ENCODE peak calls at places on chromosomes 3 and 15, in eight cellular contexts. D, I, A, S, Q, P, L and X are unnamed samples. For H3K27me3 and H3K4me1, the result is how much of the 10 kb centered on the place peaks cover.

GRCh38 chr3:161796312-161796711 is 299.7 kb downstream of the OTOL1 start:
- DNase-seq in D (no peak), I (no peak), A (no peak), S (peak), Q (no peak), P (no peak), L (no peak), X (no peak)

GRCh38 chr3:36514171-36514570 is 133.9 kb downstream of the STAC start:
- DNase-seq in D (no peak), I (no peak), A (no peak), S (peak), Q (no peak), P (no peak), L (no peak), X (no peak)

GRCh38 chr15:63729115-63729884 is 104.4 kb downstream of the HERC1 start:
- DNase-seq in D (no peak), I (no peak), A (no peak), S (no peak), Q (no peak), P (no peak), L (no peak), X (no peak)

GRCh38 chr3:129398803-129399144 is 29.7 kb downstream of the EFCAB12 start:
- DNase-seq in D (peak), I (peak), A (no peak), S (peak), Q (no peak), P (no peak), L (no peak), X (no peak)

GRCh38 chr15:89399390-89400120 is 64.9 kb upstream of the POLG start:
- DNase-seq in D (no peak), I (peak), A (no peak), S (no peak), Q (no peak), P (no peak), L (no peak), X (no peak)

GRCh38 chr3:9769012-9769411 is 735 bp downstream of the CAMK1 start:
- DNase-seq in D (no peak), I (no peak), A (no peak), S (no peak), Q (no peak), P (no peak), L (no peak), X (no peak)

GRCh38 chr3:128081846-128082245 is 29.6 kb downstream of the SEC61A1 start:
- DNase-seq in D (no peak), I (no peak), A (no peak), S (peak), Q (no peak), P (no peak), L (no peak), X (no peak)

GRCh38 chr3:57597973-57598351 is 818 bp upstream of the ARF4 start:
- DNase-seq in D (no peak), I (no peak), A (peak), S (no peak), Q (no peak), P (no peak), L (no peak), X (no peak)

GRCh38 chr3:127762077-127762786 is 60.1 kb downstream of the MGLL start:
- DNase-seq in D (peak), I (no peak), A (no peak), S (no peak), Q (no peak), P (no peak), L (peak), X (peak)

GRCh38 chr3:171829841-171830559 is 13.1 kb upstream of the TMEM212 start:
- DNase-seq in D (peak), I (peak), A (peak), S (peak), Q (peak), P (no peak), L (peak), X (peak)

GRCh38 chr3:152302521-152303021 is 33.8 kb downstream of the MBNL1 start:
- DNase-seq in D (peak), I (no peak), A (no peak), S (peak), Q (no peak), P (no peak), L (no peak), X (peak)

GRCh38 chr15:33179874-33180273 is 14.6 kb downstream of the FMN1 start:
- DNase-seq in D (no peak), I (peak), A (no peak), S (no peak), Q (peak), P (no peak), L (no peak), X (no peak)

GRCh38 chr3:167467848-167468611 is 5.8 kb downstream of the SERPINI2 start:
- DNase-seq in D (no peak), I (no peak), A (no peak), S (no peak), Q (no peak), P (no peak), L (no peak), X (no peak)

GRCh38 chr3:148790841-148791240 is 36.8 kb upstream of the CPB1 start:
- DNase-seq in D (no peak), I (no peak), A (no peak), S (peak), Q (no peak), P (no peak), L (no peak), X (peak)

GRCh38 chr15:49622561-49622960 is 1.7 kb downstream of the DTWD1 start:
- DNase-seq in D (no peak), I (peak), A (no peak), S (peak), Q (no peak), P (no peak), L (no peak), X (no peak)

GRCh38 chr3:11168881-11169805 is 14.8 kb downstream of the HRH1 start:
- DNase-seq in D (no peak), I (no peak), A (no peak), S (peak), Q (no peak), P (no peak), L (no peak), X (no peak)

GRCh38 chr3:178236555-178237277 is 299.5 kb upstream of the KCNMB2 start:
- DNase-seq in D (no peak), I (no peak), A (no peak), S (peak), Q (no peak), P (no peak), L (no peak), X (no peak)

GRCh38 chr15:47678047-47678446 is 39.3 kb upstream of the SEMA6D start:
- DNase-seq in D (no peak), I (no peak), A (no peak), S (no peak), Q (no peak), P (no peak), L (no peak), X (no peak)

GRCh38 chr15:84834227-84834955 is 17.2 kb downstream of the ALPK3 start:
- DNase-seq in D (no peak), I (peak), A (no peak), S (no peak), Q (peak), P (no peak), L (no peak), X (peak)

GRCh38 chr3:42498791-42499477 is 3.5 kb upstream of the VIPR1 start:
- DNase-seq in D (no peak), I (peak), A (peak), S (no peak), Q (no peak), P (no peak), L (peak), X (no peak)

GRCh38 chr3:149657796-149658443 is at the start of gene WWTR1:
- DNase-seq in D (peak), I (peak), A (peak), S (peak), Q (peak), P (peak), L (peak), X (peak)

GRCh38 chr3:85384372-85384771 is 425.6 kb downstream of the CADM2 start:
- DNase-seq in D (no peak), I (no peak), A (no peak), S (no peak), Q (no peak), P (no peak), L (no peak), X (no peak)

GRCh38 chr3:180962530-180962929 is 27.0 kb downstream of the DNAJC19 start:
- DNase-seq in D (no peak), I (no peak), A (no peak), S (no peak), Q (no peak), P (no peak), L (no peak), X (no peak)

GRCh38 chr3:68436619-68437411 is 495.5 kb downstream of the TAFA4 start:
- DNase-seq in D (no peak), I (no peak), A (no peak), S (no peak), Q (no peak), P (no peak), L (no peak), X (peak)

GRCh38 chr3:33194303-33194702 is 24.3 kb downstream of the SUSD5 start:
- DNase-seq in D (no peak), I (no peak), A (no peak), S (no peak), Q (no peak), P (no peak), L (no peak), X (no peak)

GRCh38 chr3:31724681-31725080 is 192.0 kb downstream of the STT3B start:
- DNase-seq in D (no peak), I (no peak), A (no peak), S (peak), Q (peak), P (no peak), L (no peak), X (no peak)

GRCh38 chr3:13569201-13569600 is 20.3 kb downstream of the FBLN2 start:
- DNase-seq in D (no peak), I (peak), A (no peak), S (no peak), Q (no peak), P (no peak), L (no peak), X (no peak)

GRCh38 chr3:13566462-13566748 is 17.5 kb downstream of the FBLN2 start:
- DNase-seq in D (no peak), I (no peak), A (no peak), S (no peak), Q (no peak), P (no peak), L (peak), X (no peak)

GRCh38 chr3:13566769-13567310 is 17.9 kb downstream of the FBLN2 start:
- DNase-seq in D (no peak), I (no peak), A (no peak), S (no peak), Q (no peak), P (no peak), L (no peak), X (no peak)

GRCh38 chr3:13568515-13568995 is 19.6 kb downstream of the FBLN2 start:
- DNase-seq in D (no peak), I (no peak), A (no peak), S (no peak), Q (no peak), P (no peak), L (no peak), X (no peak)

GRCh38 chr3:13567684-13568514 is 19.0 kb downstream of the FBLN2 start:
- DNase-seq in D (no peak), I (peak), A (no peak), S (no peak), Q (no peak), P (no peak), L (no peak), X (no peak)
- H3K27me3 ChIP-seq in D (under half), I (under half), A (under half), S (under half), Q (under half), P (under half), L (under half), X (under half)

DNA sequence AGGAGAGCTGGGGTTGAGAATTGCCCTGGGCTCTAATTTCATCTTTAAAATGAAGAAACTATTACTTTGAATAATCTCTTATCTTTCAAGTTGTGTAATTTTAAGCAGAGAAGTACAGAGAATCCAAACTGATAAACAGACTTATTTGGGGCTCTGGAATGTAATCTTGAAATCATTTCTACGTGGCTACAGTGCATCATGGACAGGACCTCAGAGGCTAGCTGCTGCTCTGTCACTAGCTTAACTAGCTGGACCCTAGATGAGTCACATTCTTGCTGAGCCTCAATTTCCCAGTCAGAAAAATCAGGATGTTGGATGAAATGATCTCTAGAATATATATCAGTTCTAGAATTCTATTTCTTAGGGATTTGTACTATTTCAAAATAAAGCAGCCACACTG is 47.3 kb downstream of the RASGRP1 start:
- DNase-seq in D (no peak), I (no peak), A (no peak), S (peak), Q (no peak), P (no peak), L (no peak), X (no peak)
- H3K4me1 ChIP-seq in D (under half), I (under half), A (under half), S (under half), Q (under half), P (under half), L (under half), X (under half)

GRCh38 chr15:93250212-93250611 is 161.2 kb upstream of the RGMA start:
- DNase-seq in D (no peak), I (no peak), A (no peak), S (no peak), Q (no peak), P (no peak), L (no peak), X (no peak)

GRCh38 chr15:93247466-93248121 is 158.6 kb upstream of the RGMA start:
- DNase-seq in D (no peak), I (no peak), A (no peak), S (no peak), Q (no peak), P (no peak), L (no peak), X (no peak)

GRCh38 chr15:93246266-93247242 is 157.5 kb upstream of the RGMA start:
- DNase-seq in D (no peak), I (no peak), A (no peak), S (no peak), Q (no peak), P (no peak), L (no peak), X (no peak)

GRCh38 chr15:93250905-93251304 is 161.9 kb upstream of the RGMA start:
- DNase-seq in D (no peak), I (no peak), A (no peak), S (no peak), Q (no peak), P (no peak), L (no peak), X (no peak)

DNA sequence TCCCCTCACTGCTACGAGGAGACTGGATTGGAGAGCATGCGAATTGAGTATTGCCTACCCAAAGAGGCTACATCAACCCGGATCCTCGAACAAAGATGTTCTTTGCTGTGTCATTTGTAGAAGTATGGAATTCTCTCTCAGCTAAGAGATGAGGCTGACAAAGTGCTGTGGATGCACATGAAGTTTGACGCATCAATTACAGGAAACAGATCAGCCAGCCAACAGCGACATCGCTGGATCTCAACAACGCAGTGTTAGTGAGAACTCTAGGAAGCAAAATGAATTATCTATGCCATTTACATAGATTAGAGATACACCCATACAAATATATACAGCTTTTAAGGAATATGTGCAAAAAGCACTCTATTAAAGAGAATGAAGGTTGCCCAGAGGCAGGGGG is 160.6 kb upstream of the RGMA start:
- DNase-seq in D (no peak), I (no peak), A (no peak), S (no peak), Q (no peak), P (no peak), L (no peak), X (no peak)
- H3K27me3 ChIP-seq in D (under half), I (under half), A (under half), S (under half), Q (under half), P (under half), L (under half), X (under half)

GRCh38 chr3:39144095-39144747 is 9.2 kb downstream of the CSRNP1 start:
- DNase-seq in D (no peak), I (peak), A (no peak), S (no peak), Q (no peak), P (no peak), L (peak), X (no peak)
- H3K4me1 ChIP-seq in D (under half), I (under half), A (under half), S (under half), Q (under half), P (under half), L (under half), X (half or more)

GRCh38 chr15:73386238-73386637 is 17.5 kb upstream of the HCN4 start:
- DNase-seq in D (no peak), I (no peak), A (no peak), S (no peak), Q (no peak), P (no peak), L (no peak), X (no peak)

GRCh38 chr15:73386886-73387506 is 18.2 kb upstream of the HCN4 start:
- DNase-seq in D (no peak), I (no peak), A (no peak), S (no peak), Q (no peak), P (no peak), L (no peak), X (no peak)

GRCh38 chr15:73383310-73384185 is 14.8 kb upstream of the HCN4 start:
- DNase-seq in D (no peak), I (no peak), A (no peak), S (no peak), Q (no peak), P (no peak), L (no peak), X (no peak)

GRCh38 chr15:73387507-73388255 is 18.9 kb upstream of the HCN4 start:
- DNase-seq in D (no peak), I (no peak), A (no peak), S (peak), Q (peak), P (no peak), L (no peak), X (no peak)

GRCh38 chr15:73385205-73385604 is 16.4 kb upstream of the HCN4 start:
- DNase-seq in D (no peak), I (no peak), A (no peak), S (no peak), Q (no peak), P (no peak), L (no peak), X (no peak)
- H3K27me3 ChIP-seq in D (under half), I (under half), A (under half), S (under half), Q (under half), P (under half), L (under half), X (under half)

DNA sequence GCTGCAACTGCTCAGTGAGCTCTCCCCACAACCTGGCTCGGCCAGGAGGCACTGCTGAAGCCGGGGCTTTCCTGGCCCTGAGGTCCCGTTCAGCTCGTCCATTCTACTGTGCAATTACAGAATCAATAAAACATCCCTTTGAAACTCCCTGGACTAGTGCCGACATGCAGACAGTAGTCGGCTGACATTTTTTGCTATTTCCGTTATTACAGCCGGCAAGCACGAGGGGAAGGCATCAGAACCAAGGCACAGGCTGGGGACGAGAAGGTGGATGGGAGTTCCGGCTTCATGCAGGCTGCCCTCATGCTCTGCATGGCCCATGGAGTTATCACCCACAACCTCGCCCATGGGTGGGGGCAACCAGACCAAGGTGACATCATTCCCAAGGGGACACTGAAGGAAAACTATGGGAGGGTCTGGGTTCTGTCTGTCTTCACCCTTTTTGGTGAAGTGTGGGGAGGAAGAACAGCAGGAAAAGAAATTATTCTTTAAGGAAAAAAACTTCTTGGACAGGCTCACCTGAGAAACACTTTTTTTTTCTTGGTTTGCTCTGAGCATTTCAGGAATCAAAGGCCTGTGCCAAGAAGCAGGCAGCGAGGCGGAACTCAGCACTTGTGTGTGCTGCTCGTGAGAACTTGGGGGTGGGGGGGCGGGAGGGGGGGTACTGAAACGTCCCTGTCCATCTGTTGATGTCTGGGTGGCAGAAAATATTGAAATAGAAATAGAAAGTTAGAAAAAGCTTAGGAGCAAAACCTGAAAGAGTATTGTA is 154.5 kb downstream of the FOXP1 start:
- DNase-seq in D (peak), I (no peak), A (no peak), S (peak), Q (no peak), P (no peak), L (no peak), X (no peak)
- H3K4me1 ChIP-seq in D (under half), I (under half), A (under half), S (under half), Q (under half), P (under half), L (under half), X (under half)

GRCh38 chr3:147394168-147394941 is 12.0 kb downstream of the ZIC4 start:
- DNase-seq in D (no peak), I (peak), A (no peak), S (no peak), Q (no peak), P (no peak), L (no peak), X (no peak)
- H3K27me3 ChIP-seq in D (under half), I (half or more), A (under half), S (half or more), Q (under half), P (half or more), L (under half), X (under half)

GRCh38 chr3:72482589-72483249 is 365.5 kb downstream of the SHQ1 start:
- DNase-seq in D (peak), I (peak), A (peak), S (peak), Q (no peak), P (no peak), L (peak), X (peak)
- H3K4me1 ChIP-seq in D (under half), I (under half), A (under half), S (under half), Q (under half), P (under half), L (under half), X (under half)